ENCODE peak calls at places on chromosomes 7 and 10, in four cellular contexts. X is K562, Z is A549, I is HepG2. A is an unnamed sample.

GRCh38 chr7:11373546-11374142 is 400.0 kb downstream of the PHF14 start:
- DNase-seq in X (peak; percentile 17), I (peak; percentile 15), Z (peak; percentile 2), A (no peak)

GRCh38 chr10:36675458-36675880 is 449.9 kb upstream of the ANKRD30A start:
- DNase-seq in I (no peak), X (no peak), Z (no peak), A (no peak)

GRCh38 chr7:95549818-95550529 is 46.3 kb downstream of the PDK4 start:
- DNase-seq in Z (peak; percentile 74), X (no peak), I (no peak), A (no peak)

GRCh38 chr10:104831272-104831671 is 190.2 kb downstream of the SORCS3 start:
- DNase-seq in X (no peak), Z (no peak), I (no peak), A (no peak)

GRCh38 chr10:86169506-86170254 is 196.9 kb downstream of the GRID1 start:
- DNase-seq in Z (no peak), X (no peak), I (no peak), A (no peak)

GRCh38 chr7:30970074-30970473 is 6.3 kb downstream of the GHRHR start:
- DNase-seq in X (no peak), I (no peak), Z (no peak), A (no peak)

GRCh38 chr10:63042256-63042655 is 90.9 kb upstream of the NRBF2 start:
- DNase-seq in I (no peak), X (no peak), Z (no peak), A (no peak)

GRCh38 chr10:66625709-66626590 is 299.9 kb upstream of the LRRTM3 start:
- DNase-seq in Z (no peak), I (no peak), X (no peak), A (no peak)

GRCh38 chr10:88754272-88754671 is 5.5 kb upstream of the LIPN start:
- DNase-seq in X (no peak), I (no peak), Z (no peak), A (no peak)

GRCh38 chr10:101570764-101571572 is 17.1 kb downstream of the POLL start:
- DNase-seq in X (no peak), I (no peak), Z (no peak), A (no peak)

GRCh38 chr10:11159543-11160215 is 142.0 kb downstream of the CELF2 start:
- DNase-seq in Z (no peak), I (no peak), X (no peak), A (no peak)

GRCh38 chr10:48391994-48392393 is 85.5 kb downstream of the MAPK8 start:
- DNase-seq in Z (no peak), X (no peak), I (no peak), A (no peak)

GRCh38 chr10:51063659-51064535 is 10.4 kb upstream of the PRKG1 start:
- DNase-seq in Z (no peak), I (peak; percentile 7), X (no peak), A (no peak)

GRCh38 chr10:79381804-79382221 is 34.5 kb downstream of the PPIF start:
- DNase-seq in Z (no peak), I (peak; percentile 76), X (no peak), A (no peak)

GRCh38 chr7:108406474-108406873 is 49.8 kb downstream of the NRCAM start:
- DNase-seq in I (no peak), Z (no peak), X (no peak), A (no peak)

GRCh38 chr7:134908289-134908688 is 78.0 kb upstream of the AGBL3 start:
- DNase-seq in Z (no peak), I (no peak), X (no peak), A (no peak)

GRCh38 chr10:119178371-119179119 is at the start of gene PRDX3:
- DNase-seq in X (peak; percentile 91), I (peak; percentile 85), Z (peak; percentile 79), A (peak; percentile 95)

GRCh38 chr7:85185355-85186082 is 1.3 kb downstream of the SEMA3D start:
- DNase-seq in I (no peak), Z (peak; percentile 9), X (no peak), A (peak; percentile 52)

GRCh38 chr7:139159900-139160675 is 50.6 kb upstream of the ZC3HAV1 start:
- DNase-seq in Z (no peak), I (no peak), X (no peak), A (no peak)

GRCh38 chr7:29866490-29866930 is 60.2 kb downstream of the WIPF3 start:
- DNase-seq in X (no peak), Z (no peak), I (no peak), A (no peak)

GRCh38 chr7:89067048-89067447 is 271.5 kb upstream of the TEX47 start:
- DNase-seq in Z (no peak), I (no peak), X (no peak), A (no peak)

GRCh38 chr10:62690703-62691102 is 113.8 kb upstream of the ADO start:
- DNase-seq in X (no peak), Z (no peak), I (no peak), A (peak; percentile 20)

GRCh38 chr7:130409067-130409721 is 28.9 kb downstream of the CPA1 start:
- DNase-seq in X (no peak), Z (no peak), I (no peak), A (no peak)

GRCh38 chr10:44984671-44985101 is 6.1 kb upstream of the DEPP1 start:
- DNase-seq in X (no peak), Z (no peak), I (no peak), A (no peak)

GRCh38 chr7:24169077-24169624 is 114.8 kb upstream of the NPY start:
- DNase-seq in X (no peak), I (no peak), Z (no peak), A (no peak)

GRCh38 chr7:155178096-155178495 is 108.0 kb downstream of the HTR5A start:
- DNase-seq in Z (no peak), I (no peak), X (no peak), A (no peak)

GRCh38 chr7:131769241-131769640 is 212.8 kb upstream of the PODXL start:
- DNase-seq in I (no peak), Z (peak; percentile 13), X (no peak), A (no peak)

GRCh38 chr7:131778601-131779000 is 222.2 kb upstream of the PODXL start:
- DNase-seq in X (no peak), I (no peak), Z (no peak), A (no peak)

GRCh38 chr7:131773413-131773812 is 217.0 kb upstream of the PODXL start:
- DNase-seq in X (no peak), Z (no peak), I (no peak), A (no peak)

GRCh38 chr7:131774419-131775220 is 218.2 kb upstream of the PODXL start:
- DNase-seq in I (no peak), Z (no peak), X (no peak), A (peak; percentile 37)
- TF ChIP-seq USF2 in I (no peak), Z (no peak), X (no peak), A (no peak)

DNA sequence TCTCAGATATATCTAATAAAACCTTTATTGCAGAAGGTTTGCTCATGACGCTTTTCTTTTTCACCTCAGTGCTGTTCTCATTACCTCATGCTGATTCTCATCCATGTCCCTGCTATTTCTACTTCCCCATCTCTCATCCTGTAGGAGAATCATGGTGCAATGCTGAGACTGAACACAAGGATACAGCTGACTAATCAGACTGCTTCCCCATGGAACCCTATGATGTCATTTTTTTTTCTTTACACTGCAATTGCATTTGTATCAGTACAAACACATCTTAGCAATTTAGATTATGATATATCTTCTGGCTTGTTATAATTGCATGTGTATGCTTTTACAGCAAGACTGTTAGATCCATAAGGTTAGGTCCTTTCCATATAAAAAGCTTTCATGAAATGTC is 93.7 kb downstream of the SEMA3A start:
- DNase-seq in I (no peak), Z (peak; percentile 53), X (peak; percentile 7), A (no peak)
- TF ChIP-seq NR3C1 in I (no peak), Z (no peak), X (no peak), A (no peak)

GRCh38 chr7:55367283-55367840 is 2.2 kb downstream of the LANCL2 start:
- DNase-seq in I (no peak), X (no peak), Z (no peak), A (no peak)

GRCh38 chr7:55365103-55365679 is at the start of gene LANCL2:
- DNase-seq in Z (peak; percentile 31), I (no peak), X (peak; percentile 41), A (peak; percentile 67)

GRCh38 chr7:55365680-55366460 is 733 bp downstream of the LANCL2 start:
- DNase-seq in X (peak; percentile 91), Z (peak; percentile 76), I (peak; percentile 86), A (peak; percentile 89)

GRCh38 chr7:55369427-55369826 is 4.3 kb downstream of the LANCL2 start:
- DNase-seq in Z (no peak), X (no peak), I (no peak), A (no peak)

DNA sequence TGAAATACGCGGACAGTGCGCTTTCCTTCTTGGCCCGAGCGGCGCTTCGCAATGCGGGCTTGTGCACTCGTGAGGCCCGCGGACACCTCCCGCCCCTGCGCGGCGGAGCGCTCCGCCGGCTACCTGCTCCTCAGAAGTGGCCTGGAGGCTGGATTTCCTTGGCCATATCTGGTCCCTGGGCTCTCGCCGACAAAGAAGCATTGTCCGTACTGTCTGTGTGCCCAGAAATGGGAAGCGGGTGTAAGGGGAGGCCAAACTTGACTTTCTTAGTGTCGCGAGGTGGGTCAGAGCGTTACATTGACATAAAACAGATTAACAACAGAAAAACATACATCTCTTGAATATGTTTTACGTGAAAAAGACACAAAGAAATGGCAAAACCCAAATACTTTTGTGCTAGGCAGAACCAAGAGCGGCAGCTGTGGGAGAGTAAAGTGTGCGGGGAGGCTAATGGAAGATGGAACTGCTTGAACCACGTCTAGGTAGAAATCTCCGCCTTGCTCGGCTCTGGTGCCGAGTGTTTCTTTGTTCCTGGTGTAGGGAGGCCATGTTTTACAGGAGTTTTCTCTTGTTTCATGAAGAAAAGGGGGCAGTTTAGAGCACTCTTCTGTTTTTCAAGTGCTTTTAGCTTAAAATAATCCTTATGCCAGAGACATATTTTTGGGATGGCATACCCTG is 1.5 kb downstream of the LANCL2 start:
- DNase-seq in X (no peak), Z (no peak), I (peak; percentile 25), A (no peak)
- TF ChIP-seq USF2 in X (no peak), Z (no peak), I (no peak), A (no peak)

GRCh38 chr7:87450706-87451105 is 24.8 kb downstream of the ABCB4 start:
- DNase-seq in X (no peak), I (no peak), Z (no peak), A (no peak)

GRCh38 chr7:87458148-87458547 is 17.3 kb downstream of the ABCB4 start:
- DNase-seq in Z (no peak), X (no peak), I (peak; percentile 49), A (no peak)

GRCh38 chr7:87451187-87451586 is 24.3 kb downstream of the ABCB4 start:
- DNase-seq in X (no peak), I (no peak), Z (no peak), A (no peak)

GRCh38 chr7:87452279-87452678 is 23.2 kb downstream of the ABCB4 start:
- DNase-seq in X (no peak), Z (no peak), I (no peak), A (no peak)

GRCh38 chr7:87456247-87456646 is 19.2 kb downstream of the ABCB4 start:
- DNase-seq in I (no peak), Z (no peak), X (no peak), A (no peak)
- TF ChIP-seq NR3C1 in I (no peak), Z (no peak), X (no peak), A (no peak)

GRCh38 chr10:35259769-35260397 is 76.4 kb upstream of the CCNY start:
- DNase-seq in Z (peak; percentile 58), X (no peak), I (peak; percentile 14), A (no peak)
- TF ChIP-seq USF2 in Z (no peak), X (no peak), I (no peak), A (no peak)

A was measured in WTC11.